ENCODE peak calls at places on chromosomes 5 and 9, in six cellular contexts. M is fibroblast of mammary gland, O is hepatocyte, D is choroid plexus epithelial cell, T is colonic mucosa, W is fibroblast of villous mesenchyme. C is an unnamed sample.
A peak's percentile ranks its signal among the peaks of the same experiment; 100 is the strongest.

GRCh38 chr5:82748688-82749091 is 328.5 kb downstream of the TMEM167A start:
- DNase-seq in O (no peak), W (no peak), D (peak; percentile 53), M (no peak), T (no peak), C (peak; percentile 58)

GRCh38 chr5:132215329-132215728 is 12.3 kb downstream of the P4HA2 start:
- DNase-seq in T (peak; percentile 66), D (peak; percentile 98), O (peak; percentile 85), M (peak; percentile 99), W (peak; percentile 98), C (peak; percentile 97)

GRCh38 chr5:137061382-137061781 is 437.7 kb downstream of the SPOCK1 start:
- DNase-seq in W (no peak), D (no peak), T (no peak), O (no peak), M (no peak), C (no peak)

GRCh38 chr9:86274821-86275643 is 7.3 kb downstream of the ISCA1 start:
- DNase-seq in O (no peak), W (no peak), T (no peak), D (no peak), M (no peak), C (no peak)

GRCh38 chr9:77807846-77808749 is 160.0 kb upstream of the GNA14 start:
- DNase-seq in O (peak; percentile 28), T (peak; percentile 48), D (peak; percentile 35), W (no peak), M (no peak), C (no peak)

GRCh38 chr9:967436-967835 is 9.0 kb upstream of the DMRT3 start:
- DNase-seq in M (no peak), D (no peak), T (no peak), O (no peak), W (no peak), C (no peak)

GRCh38 chr5:32794086-32794485 is 83.0 kb downstream of the NPR3 start:
- DNase-seq in W (peak; percentile 16), T (no peak), M (peak; percentile 54), O (no peak), D (peak; percentile 63), C (peak; percentile 22)

GRCh38 chr5:140251527-140251973 is 51.4 kb downstream of the PFDN1 start:
- DNase-seq in O (no peak), T (no peak), W (peak; percentile 51), D (peak; percentile 78), M (peak; percentile 87), C (peak; percentile 85)

GRCh38 chr9:72894342-72894741 is 58.5 kb downstream of the ALDH1A1 start:
- DNase-seq in T (no peak), M (peak; percentile 93), D (peak; percentile 5), W (no peak), O (no peak), C (no peak)

GRCh38 chr9:35060548-35061207 is 11.7 kb downstream of the VCP start:
- DNase-seq in O (no peak), M (no peak), D (no peak), W (no peak), T (no peak), C (no peak)

GRCh38 chr9:103183569-103184191 is 188.5 kb downstream of the CYLC2 start:
- DNase-seq in D (no peak), T (no peak), O (peak; percentile 42), M (peak; percentile 16), W (no peak), C (no peak)

GRCh38 chr5:51881901-51882300 is 498.7 kb downstream of the ISL1 start:
- DNase-seq in O (no peak), T (no peak), W (no peak), D (no peak), M (no peak), C (no peak)

GRCh38 chr5:52754051-52754450 is 33.7 kb upstream of the ITGA1 start:
- DNase-seq in T (no peak), W (no peak), D (no peak), O (no peak), M (no peak), C (no peak)

GRCh38 chr5:88140396-88140862 is 128.2 kb downstream of the TMEM161B start:
- DNase-seq in M (no peak), W (no peak), O (peak; percentile 68), D (no peak), T (no peak), C (peak; percentile 0)

GRCh38 chr9:77586591-77586990 is 61.5 kb downstream of the GNA14 start:
- DNase-seq in M (no peak), D (no peak), T (no peak), O (no peak), W (no peak), C (no peak)

GRCh38 chr5:173808079-173808808 is 79.9 kb upstream of the CPEB4 start:
- DNase-seq in T (no peak), D (no peak), M (peak; percentile 52), O (no peak), W (peak; percentile 12), C (no peak)

GRCh38 chr5:53109041-53109435 is 519 bp downstream of the MOCS2 start:
- DNase-seq in T (peak; percentile 44), W (peak; percentile 54), D (peak; percentile 28), O (peak; percentile 32), M (no peak), C (peak; percentile 39)

GRCh38 chr9:32966036-32966435 is 35.4 kb downstream of the APTX start:
- DNase-seq in O (no peak), M (no peak), W (no peak), T (no peak), D (no peak), C (peak; percentile 25)

GRCh38 chr5:60494635-60495034 is 205.3 kb downstream of the DEPDC1B start:
- DNase-seq in T (no peak), D (no peak), M (no peak), W (no peak), O (no peak), C (no peak)

GRCh38 chr5:9529041-9529480 is 16.8 kb downstream of the SEMA5A start:
- DNase-seq in O (no peak), T (no peak), D (no peak), M (no peak), W (no peak), C (no peak)

GRCh38 chr5:82164957-82165698 is 113.0 kb downstream of the RPS23 start:
- DNase-seq in D (peak; percentile 84), O (peak; percentile 23), T (no peak), W (no peak), M (peak; percentile 82), C (peak; percentile 72)

GRCh38 chr9:95018099-95018927 is 291.8 kb downstream of the AOPEP start:
- DNase-seq in M (peak; percentile 97), W (peak; percentile 95), O (no peak), D (peak; percentile 81), T (no peak), C (peak; percentile 96)

GRCh38 chr9:78811562-78812276 is 514.8 kb downstream of the PSAT1 start:
- DNase-seq in T (no peak), W (no peak), M (peak; percentile 35), O (no peak), D (peak; percentile 26), C (peak; percentile 7)

GRCh38 chr9:21825637-21826036 is 23.2 kb downstream of the MTAP start:
- DNase-seq in D (no peak), T (no peak), O (no peak), M (no peak), W (no peak), C (no peak)

GRCh38 chr9:117672397-117672796 is 31.8 kb upstream of the TLR4 start:
- DNase-seq in O (no peak), W (peak; percentile 41), M (peak; percentile 56), D (peak; percentile 74), T (no peak), C (peak; percentile 59)

GRCh38 chr9:5305741-5306140 is 1.2 kb upstream of the RLN2 start:
- DNase-seq in O (no peak), T (no peak), W (peak; percentile 14), M (no peak), D (no peak), C (no peak)

GRCh38 chr5:88996366-88996765 is 113.4 kb upstream of the MEF2C start:
- DNase-seq in T (no peak), W (no peak), M (no peak), O (no peak), D (no peak), C (no peak)

GRCh38 chr9:38713426-38713825 is 6.5 kb downstream of the FAM240B start:
- DNase-seq in O (peak; percentile 27), T (no peak), W (peak; percentile 82), D (peak; percentile 98), M (peak; percentile 96), C (peak; percentile 99)

GRCh38 chr9:35661756-35662350 is 3.1 kb downstream of the ARHGEF39 start:
- DNase-seq in O (no peak), W (no peak), M (no peak), D (no peak), T (no peak), C (no peak)

DNA sequence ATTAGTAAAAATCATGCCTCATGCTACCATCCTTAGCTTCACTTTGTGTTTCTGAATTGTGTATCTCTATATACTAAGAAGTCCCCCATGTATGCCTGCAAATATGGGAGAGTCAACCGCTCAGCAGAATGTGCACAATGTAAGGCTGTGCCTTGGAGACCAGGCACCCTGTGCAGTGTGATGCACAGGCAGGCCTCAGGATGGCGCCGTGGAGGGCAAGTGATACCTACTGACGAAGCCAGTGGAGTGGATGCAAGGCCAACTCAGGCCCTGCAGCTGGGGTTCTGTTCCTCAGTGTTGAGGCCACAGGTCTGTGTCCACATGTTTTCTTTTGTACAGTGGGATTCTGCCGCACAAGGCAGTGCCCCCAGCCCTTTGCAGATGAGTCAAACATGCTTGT is 28.4 kb downstream of the SYK start:
- DNase-seq in T (no peak), M (no peak), W (no peak), O (no peak), D (no peak), C (no peak)
- H3K4me3 ChIP-seq in T (no peak overlapping the region), M (no peak overlapping the region), W (no peak overlapping the region), O (no peak overlapping the region), D (no peak overlapping the region), C (no peak overlapping the region)

GRCh38 chr9:105608685-105609598 is 51.0 kb downstream of the FKTN start:
- DNase-seq in M (peak; percentile 65), T (no peak), D (peak; percentile 74), O (peak; percentile 69), W (peak; percentile 63), C (peak; percentile 72)
- TF ChIP-seq CTCF in M (peak; percentile 51), T (peak; percentile 24), D (peak; percentile 45), O (peak; percentile 70), W (peak; percentile 54), C (peak; percentile 50)

GRCh38 chr5:50575745-50576144 is 90.7 kb upstream of the PARP8 start:
- DNase-seq in W (no peak), T (no peak), D (no peak), O (no peak), M (no peak), C (no peak)

GRCh38 chr5:50576686-50577256 is 89.7 kb upstream of the PARP8 start:
- DNase-seq in D (no peak), O (no peak), T (no peak), M (no peak), W (no peak), C (no peak)

DNA sequence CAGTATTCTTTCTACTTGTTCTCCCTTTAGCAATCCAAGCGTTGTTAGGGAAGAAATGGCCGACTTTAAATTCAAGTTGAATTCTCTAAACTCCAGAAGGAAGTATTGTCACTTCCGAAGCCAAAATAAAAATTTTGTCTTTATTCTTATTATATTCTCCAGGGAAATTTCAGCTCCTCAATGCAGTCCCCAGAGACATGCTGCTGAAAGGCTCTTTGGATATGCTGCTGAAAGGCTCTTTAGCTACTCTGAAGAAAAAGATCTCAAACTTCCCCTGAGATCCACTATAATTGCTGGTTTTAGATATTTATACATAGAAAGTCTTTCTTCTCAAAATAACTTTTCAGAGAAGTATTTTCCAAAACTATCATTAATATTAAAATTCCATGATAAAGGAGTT is 92.3 kb upstream of the PARP8 start:
- DNase-seq in D (no peak), T (no peak), O (no peak), M (no peak), W (no peak), C (no peak)
- H3K4me3 ChIP-seq in D (no peak overlapping the region), T (no peak overlapping the region), O (no peak overlapping the region), M (no peak overlapping the region), W (no peak overlapping the region), C (no peak overlapping the region)

GRCh38 chr5:23742701-23743100 is 235.3 kb downstream of the PRDM9 start:
- DNase-seq in T (no peak), W (no peak), O (no peak), D (no peak), M (peak; percentile 0), C (peak; percentile 6)
- TF ChIP-seq CTCF in T (no peak), W (no peak), O (peak; percentile 15), D (no peak), M (no peak), C (no peak)

C was measured in fibroblast of pulmonary artery.